ENCODE peak calls at places on chromosome 1, in nine cellular contexts. One of them, this sample, is unnamed.

GRCh38 chr1:235558783-235559182 is 54.5 kb upstream of the B3GALNT2 start:
- DNase-seq in HepG2: no peak
- DNase-seq in K562: no peak
- DNase-seq in H1: no peak
- DNase-seq in WTC11: no peak
- DNase-seq in HCT116: no peak
- DNase-seq in GM12878: no peak
- DNase-seq in NB4: no peak
- DNase-seq in endothelial cell of umbilical vein: no peak
- DNase-seq in this sample: no peak

GRCh38 chr1:169180167-169180566 is 73.7 kb downstream of the ATP1B1 start:
- DNase-seq in HepG2: no peak
- DNase-seq in GM12878: no peak
- DNase-seq in WTC11: no peak
- DNase-seq in H1: no peak
- DNase-seq in K562: no peak
- DNase-seq in NB4: no peak
- DNase-seq in endothelial cell of umbilical vein: no peak
- DNase-seq in HCT116: no peak
- DNase-seq in this sample: no peak

GRCh38 chr1:179955318-179955638 is 668 bp downstream of the CEP350 start:
- DNase-seq in H1: no peak
- DNase-seq in WTC11: no peak
- DNase-seq in endothelial cell of umbilical vein: peak; percentile 49
- DNase-seq in HepG2: no peak
- DNase-seq in HCT116: no peak
- DNase-seq in NB4: no peak
- DNase-seq in GM12878: no peak
- DNase-seq in K562: no peak
- DNase-seq in this sample: peak; percentile 3

GRCh38 chr1:225441314-225442119 is 13.7 kb upstream of the LBR start:
- DNase-seq in HCT116: no peak
- DNase-seq in K562: no peak
- DNase-seq in WTC11: no peak
- DNase-seq in GM12878: no peak
- DNase-seq in endothelial cell of umbilical vein: no peak
- DNase-seq in NB4: no peak
- DNase-seq in HepG2: peak; percentile 87
- DNase-seq in H1: no peak
- DNase-seq in this sample: no peak

GRCh38 chr1:17839641-17840196 is 84.6 kb downstream of the ACTL8 start:
- DNase-seq in H1: no peak
- DNase-seq in NB4: no peak
- DNase-seq in GM12878: no peak
- DNase-seq in K562: no peak
- DNase-seq in endothelial cell of umbilical vein: no peak
- DNase-seq in WTC11: no peak
- DNase-seq in HCT116: no peak
- DNase-seq in HepG2: no peak
- DNase-seq in this sample: no peak

GRCh38 chr1:58994664-58995063 is 210.8 kb upstream of the JUN start:
- DNase-seq in HepG2: no peak
- DNase-seq in H1: no peak
- DNase-seq in NB4: no peak
- DNase-seq in WTC11: no peak
- DNase-seq in HCT116: no peak
- DNase-seq in K562: no peak
- DNase-seq in GM12878: no peak
- DNase-seq in endothelial cell of umbilical vein: no peak
- DNase-seq in this sample: no peak

GRCh38 chr1:234907585-234908457 is 220.8 kb downstream of the TOMM20 start:
- DNase-seq in WTC11: no peak
- DNase-seq in HCT116: no peak
- DNase-seq in endothelial cell of umbilical vein: no peak
- DNase-seq in GM12878: no peak
- DNase-seq in NB4: no peak
- DNase-seq in H1: no peak
- DNase-seq in HepG2: peak; percentile 51
- DNase-seq in K562: no peak
- DNase-seq in this sample: no peak

GRCh38 chr1:173580081-173580480 is 22.8 kb downstream of the SLC9C2 start:
- DNase-seq in WTC11: no peak
- DNase-seq in H1: no peak
- DNase-seq in GM12878: no peak
- DNase-seq in endothelial cell of umbilical vein: no peak
- DNase-seq in NB4: no peak
- DNase-seq in HepG2: no peak
- DNase-seq in HCT116: no peak
- DNase-seq in K562: no peak
- DNase-seq in this sample: no peak

GRCh38 chr1:225962440-225962975 is 21.5 kb upstream of the LEFTY2 start:
- DNase-seq in HepG2: peak; percentile 27
- DNase-seq in WTC11: peak; percentile 91
- DNase-seq in K562: peak; percentile 90
- DNase-seq in GM12878: no peak
- DNase-seq in HCT116: no peak
- DNase-seq in NB4: peak; percentile 57
- DNase-seq in endothelial cell of umbilical vein: peak; percentile 35
- DNase-seq in H1: peak; percentile 99
- DNase-seq in this sample: peak; percentile 64

GRCh38 chr1:245085508-245086095 is 69.2 kb upstream of the KIF26B start:
- DNase-seq in NB4: no peak
- DNase-seq in GM12878: peak; percentile 7
- DNase-seq in K562: no peak
- DNase-seq in WTC11: no peak
- DNase-seq in HCT116: peak; percentile 43
- DNase-seq in H1: no peak
- DNase-seq in HepG2: peak; percentile 71
- DNase-seq in endothelial cell of umbilical vein: no peak
- DNase-seq in this sample: peak; percentile 12

GRCh38 chr1:15751739-15752138 is 6.9 kb upstream of the FBLIM1 start:
- DNase-seq in HCT116: no peak
- DNase-seq in GM12878: no peak
- DNase-seq in WTC11: no peak
- DNase-seq in endothelial cell of umbilical vein: no peak
- DNase-seq in K562: no peak
- DNase-seq in HepG2: no peak
- DNase-seq in NB4: no peak
- DNase-seq in H1: no peak
- DNase-seq in this sample: no peak

GRCh38 chr1:247288341-247288740 is 32.5 kb downstream of the VN1R5 start:
- DNase-seq in H1: peak; percentile 32
- DNase-seq in HepG2: no peak
- DNase-seq in NB4: no peak
- DNase-seq in K562: no peak
- DNase-seq in HCT116: no peak
- DNase-seq in GM12878: no peak
- DNase-seq in endothelial cell of umbilical vein: no peak
- DNase-seq in WTC11: no peak
- DNase-seq in this sample: no peak

GRCh38 chr1:221573727-221574126 is 168.2 kb downstream of the DUSP10 start:
- DNase-seq in GM12878: no peak
- DNase-seq in NB4: no peak
- DNase-seq in HepG2: no peak
- DNase-seq in H1: no peak
- DNase-seq in endothelial cell of umbilical vein: no peak
- DNase-seq in HCT116: no peak
- DNase-seq in WTC11: no peak
- DNase-seq in K562: no peak
- DNase-seq in this sample: no peak

GRCh38 chr1:7654725-7655124 is 116.4 kb upstream of the VAMP3 start:
- DNase-seq in HepG2: no peak
- DNase-seq in HCT116: no peak
- DNase-seq in H1: no peak
- DNase-seq in NB4: no peak
- DNase-seq in WTC11: no peak
- DNase-seq in GM12878: no peak
- DNase-seq in endothelial cell of umbilical vein: no peak
- DNase-seq in K562: no peak
- DNase-seq in this sample: no peak

DNA sequence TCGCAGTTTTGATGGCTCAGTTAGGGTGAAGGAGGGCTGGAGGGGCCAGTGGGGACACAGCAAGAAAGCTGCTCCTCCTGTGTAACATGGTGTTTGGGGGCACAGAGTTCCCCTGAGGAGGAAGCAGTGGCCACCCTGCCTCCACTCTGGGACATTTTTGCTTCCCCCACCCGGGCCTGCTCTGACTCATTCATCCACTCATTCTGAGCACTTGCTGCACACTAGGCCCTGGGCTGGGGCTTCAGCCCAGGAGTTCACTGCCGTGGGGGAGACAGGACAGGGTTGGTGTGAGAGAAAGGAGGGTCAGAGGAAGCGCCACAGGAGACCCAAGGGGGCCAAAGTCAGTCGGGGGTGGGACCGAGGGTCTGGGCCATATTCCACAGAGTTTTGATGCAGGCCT is 41.4 kb upstream of the ACOT11 start:
- DNase-seq in K562: no peak
- DNase-seq in GM12878: no peak
- DNase-seq in WTC11: no peak
- DNase-seq in endothelial cell of umbilical vein: no peak
- DNase-seq in HCT116: no peak
- DNase-seq in H1: no peak
- DNase-seq in NB4: peak; percentile 57
- DNase-seq in HepG2: no peak
- DNase-seq in this sample: no peak
- TF ChIP-seq MAX in K562: no peak
- TF ChIP-seq MAX in GM12878: no peak
- TF ChIP-seq MAX in WTC11: no peak
- TF ChIP-seq MAX in endothelial cell of umbilical vein: no peak
- TF ChIP-seq MAX in HCT116: no peak
- TF ChIP-seq MAX in H1: no peak
- TF ChIP-seq MAX in NB4: no peak
- TF ChIP-seq MAX in HepG2: no peak
- TF ChIP-seq MAX in this sample: no peak

DNA sequence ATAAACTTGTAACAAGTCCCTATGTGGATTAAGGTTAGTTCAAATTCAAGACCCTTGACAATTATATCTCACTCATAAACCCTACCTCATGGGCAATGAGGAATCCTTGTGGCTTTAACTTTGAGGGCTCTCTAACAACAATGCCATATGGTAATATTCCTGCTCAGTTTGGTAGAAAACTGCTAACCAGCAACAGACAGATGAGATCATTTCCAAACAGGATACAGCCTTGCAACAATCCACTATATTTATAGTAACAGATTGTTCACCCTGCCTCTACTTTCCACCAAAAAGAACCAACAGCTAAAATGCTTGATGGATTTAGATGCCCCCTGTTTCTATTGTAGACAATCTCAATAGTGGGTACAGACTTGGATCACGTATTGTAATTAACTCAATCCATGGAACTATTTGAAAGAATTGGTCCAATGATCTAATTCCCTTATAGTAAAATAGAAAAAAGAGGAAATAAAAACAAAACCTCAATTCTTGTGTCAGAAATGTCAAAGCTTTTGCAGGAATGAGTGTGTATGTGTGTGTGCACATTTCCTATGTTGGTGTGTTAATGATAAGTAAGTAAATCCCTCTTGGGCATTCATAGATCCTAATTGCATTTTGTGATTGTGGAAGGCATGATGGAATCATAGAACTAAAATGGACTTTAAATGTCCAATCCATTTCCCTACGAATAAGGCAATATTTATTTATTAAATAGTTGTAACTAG is 100.0 kb upstream of the EDEM3 start:
- DNase-seq in GM12878: no peak
- DNase-seq in HCT116: no peak
- DNase-seq in NB4: peak; percentile 77
- DNase-seq in HepG2: no peak
- DNase-seq in endothelial cell of umbilical vein: peak; percentile 70
- DNase-seq in K562: no peak
- DNase-seq in WTC11: no peak
- DNase-seq in H1: no peak
- DNase-seq in this sample: no peak
- TF ChIP-seq MAX in GM12878: no peak
- TF ChIP-seq MAX in HCT116: no peak
- TF ChIP-seq MAX in NB4: no peak
- TF ChIP-seq MAX in HepG2: no peak
- TF ChIP-seq MAX in endothelial cell of umbilical vein: no peak
- TF ChIP-seq MAX in K562: no peak
- TF ChIP-seq MAX in WTC11: no peak
- TF ChIP-seq MAX in H1: no peak
- TF ChIP-seq MAX in this sample: no peak

DNA sequence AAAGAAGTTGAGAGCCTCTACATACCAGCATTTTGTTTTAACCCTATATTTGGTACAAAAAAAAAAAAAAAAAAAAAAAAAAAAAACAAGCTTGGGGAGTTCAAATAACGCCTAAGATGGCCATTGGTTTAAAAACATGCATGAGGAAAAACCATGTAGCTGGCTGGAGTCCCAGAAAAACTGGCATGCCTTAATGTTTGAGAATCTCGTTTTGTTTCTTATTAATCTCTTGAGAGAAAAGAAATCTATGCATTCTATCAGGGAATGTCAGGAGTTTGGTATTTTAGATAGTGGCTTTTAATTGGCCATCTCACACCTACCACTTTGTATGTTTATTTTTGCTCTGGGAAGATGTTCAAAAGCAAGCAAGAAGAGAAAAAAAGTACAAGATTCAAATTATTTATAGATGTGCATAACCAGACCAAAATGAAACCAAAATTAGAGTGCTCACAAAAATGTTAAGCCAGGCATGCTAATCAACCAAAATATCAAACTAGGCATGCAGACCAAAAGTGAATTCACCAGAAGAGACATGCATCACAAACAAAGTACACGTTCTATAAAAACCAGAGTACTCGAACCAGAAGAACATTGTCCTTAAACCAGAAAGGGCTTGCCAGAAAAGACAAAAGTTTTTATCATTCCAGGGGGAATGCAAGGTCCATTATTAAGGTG is 156.6 kb downstream of the AK5 start:
- DNase-seq in HCT116: no peak
- DNase-seq in WTC11: no peak
- DNase-seq in NB4: no peak
- DNase-seq in GM12878: no peak
- DNase-seq in K562: no peak
- DNase-seq in HepG2: no peak
- DNase-seq in endothelial cell of umbilical vein: peak; percentile 84
- DNase-seq in H1: no peak
- DNase-seq in this sample: no peak
- TF ChIP-seq MAX in HCT116: no peak
- TF ChIP-seq MAX in WTC11: no peak
- TF ChIP-seq MAX in NB4: no peak
- TF ChIP-seq MAX in GM12878: no peak
- TF ChIP-seq MAX in K562: no peak
- TF ChIP-seq MAX in HepG2: no peak
- TF ChIP-seq MAX in endothelial cell of umbilical vein: no peak
- TF ChIP-seq MAX in H1: no peak
- TF ChIP-seq MAX in this sample: no peak

DNA sequence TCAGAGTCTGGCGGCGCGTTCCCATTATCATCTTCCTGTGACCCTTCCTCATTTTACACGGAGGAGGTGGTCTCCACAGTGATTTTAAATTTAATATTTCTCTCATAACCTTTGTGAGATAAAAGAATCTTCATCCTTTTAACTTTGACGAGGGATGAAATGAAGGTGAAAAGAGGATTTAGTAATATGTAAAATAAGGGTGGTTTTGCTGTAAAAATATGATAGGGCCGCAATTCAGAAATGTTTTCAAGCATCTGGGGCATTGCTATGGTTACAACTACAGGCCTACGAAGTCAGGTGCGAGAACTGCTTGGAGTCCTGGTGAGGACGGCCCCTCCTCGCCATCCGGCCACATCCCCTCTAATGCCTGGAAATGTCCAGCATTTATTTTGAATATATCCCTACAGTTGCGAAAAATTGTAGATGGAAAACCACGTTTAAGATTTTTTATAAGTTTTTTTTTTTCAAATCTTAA is 422 bp upstream of the RSBN1 start:
- DNase-seq in K562: peak; percentile 51
- DNase-seq in H1: no peak
- DNase-seq in GM12878: no peak
- DNase-seq in HepG2: no peak
- DNase-seq in HCT116: no peak
- DNase-seq in NB4: no peak
- DNase-seq in WTC11: no peak
- DNase-seq in endothelial cell of umbilical vein: no peak
- DNase-seq in this sample: no peak
- TF ChIP-seq MAX in K562: no peak
- TF ChIP-seq MAX in H1: no peak
- TF ChIP-seq MAX in GM12878: no peak
- TF ChIP-seq MAX in HepG2: no peak
- TF ChIP-seq MAX in HCT116: no peak
- TF ChIP-seq MAX in NB4: no peak
- TF ChIP-seq MAX in WTC11: no peak
- TF ChIP-seq MAX in endothelial cell of umbilical vein: no peak
- TF ChIP-seq MAX in this sample: no peak

This sample was measured in A549.